ENCODE peak calls at places on chromosomes 16 and 17, in five cellular contexts. S, C, K, Q and N are unnamed samples. For H3K4me1, the result is how much of the 10 kb centered on the place peaks cover.

GRCh38 chr16:8850279-8850885 is 18.4 kb downstream of the CARHSP1 start:
- DNase-seq in C (no peak), S (peak), Q (no peak), K (no peak), N (no peak)

GRCh38 chr16:70490261-70490660 is 33.1 kb downstream of the COG4 start:
- DNase-seq in K (no peak), Q (no peak), C (no peak), S (no peak), N (no peak)

GRCh38 chr16:2473425-2473926 is 1.5 kb upstream of the TBC1D24 start:
- DNase-seq in K (peak), C (no peak), S (peak), Q (no peak), N (no peak)

GRCh38 chr16:30358577-30358936 is 3.4 kb upstream of the CD2BP2 start:
- DNase-seq in Q (no peak), S (no peak), C (no peak), K (no peak), N (no peak)

GRCh38 chr17:31798205-31798724 is 60.8 kb downstream of the COPRS start:
- DNase-seq in K (no peak), S (no peak), C (no peak), Q (no peak), N (no peak)

GRCh38 chr16:4801962-4802658 is at the start of gene ROGDI:
- DNase-seq in K (peak), S (peak), Q (peak), C (peak), N (peak)

GRCh38 chr16:87380403-87380802 is 3.2 kb downstream of the FBXO31 start:
- DNase-seq in Q (no peak), C (no peak), K (no peak), S (no peak), N (no peak)

GRCh38 chr16:59202463-59202862 is 468.3 kb upstream of the GOT2 start:
- DNase-seq in C (no peak), S (no peak), K (no peak), Q (no peak), N (no peak)

GRCh38 chr16:57699899-57700298 is 5.3 kb downstream of the DRC7 start:
- DNase-seq in Q (no peak), C (peak), S (no peak), K (no peak), N (no peak)

GRCh38 chr17:56887552-56888467 is 26.0 kb downstream of the TRIM25 start:
- DNase-seq in K (no peak), S (no peak), C (peak), Q (no peak), N (no peak)

GRCh38 chr17:17902877-17903276 is 66.1 kb upstream of the SREBF1 start:
- DNase-seq in C (no peak), Q (no peak), K (no peak), S (no peak), N (no peak)

GRCh38 chr16:62543516-62543915 is 507.3 kb upstream of the CDH8 start:
- DNase-seq in C (no peak), K (no peak), Q (no peak), S (no peak), N (no peak)

GRCh38 chr17:4858880-4859260 is 25.7 kb downstream of the MINK1 start:
- DNase-seq in S (no peak), Q (peak), K (no peak), C (peak), N (no peak)

GRCh38 chr17:81995463-81996231 is 18.2 kb downstream of the ASPSCR1 start:
- DNase-seq in C (no peak), S (no peak), K (no peak), Q (no peak), N (no peak)

GRCh38 chr16:9607512-9608230 is 516.2 kb downstream of the HAPSTR1 start:
- DNase-seq in C (no peak), Q (no peak), K (no peak), S (no peak), N (no peak)

GRCh38 chr16:64242510-64242909 is 879.4 kb downstream of the CDH11 start:
- DNase-seq in Q (no peak), K (no peak), S (no peak), C (no peak), N (no peak)

GRCh38 chr17:47733414-47734288 is 615 bp downstream of the TBX21 start:
- DNase-seq in S (no peak), C (no peak), K (peak), Q (peak), N (no peak)

GRCh38 chr17:828761-829160 is 46.6 kb downstream of the MRM3 start:
- DNase-seq in K (no peak), C (no peak), Q (no peak), S (no peak), N (no peak)

GRCh38 chr17:6244253-6244652 is 174.1 kb downstream of the WSCD1 start:
- DNase-seq in Q (no peak), C (no peak), K (no peak), S (no peak), N (no peak)

GRCh38 chr17:63356275-63356905 is 89.7 kb downstream of the CYB561 start:
- DNase-seq in Q (no peak), K (no peak), S (no peak), C (no peak), N (no peak)

GRCh38 chr17:8119575-8120519 is 1.5 kb upstream of the ALOXE3 start:
- DNase-seq in S (peak), K (peak), C (peak), Q (peak), N (peak)

GRCh38 chr16:86740817-86741799 is 162.8 kb downstream of the FOXL1 start:
- DNase-seq in K (no peak), Q (peak), S (no peak), C (no peak), N (no peak)

GRCh38 chr16:46897471-46897870 is 13.3 kb downstream of the GPT2 start:
- DNase-seq in C (no peak), S (no peak), K (no peak), Q (no peak), N (no peak)
- H3K4me1 ChIP-seq in C (under half), S (under half), K (under half), Q (under half), N (under half)

GRCh38 chr17:74241434-74241833 is 28.1 kb downstream of the TTYH2 start:
- DNase-seq in S (no peak), Q (no peak), K (no peak), C (no peak), N (no peak)
- H3K4me1 ChIP-seq in S (under half), Q (under half), K (under half), C (under half), N (under half)

DNA sequence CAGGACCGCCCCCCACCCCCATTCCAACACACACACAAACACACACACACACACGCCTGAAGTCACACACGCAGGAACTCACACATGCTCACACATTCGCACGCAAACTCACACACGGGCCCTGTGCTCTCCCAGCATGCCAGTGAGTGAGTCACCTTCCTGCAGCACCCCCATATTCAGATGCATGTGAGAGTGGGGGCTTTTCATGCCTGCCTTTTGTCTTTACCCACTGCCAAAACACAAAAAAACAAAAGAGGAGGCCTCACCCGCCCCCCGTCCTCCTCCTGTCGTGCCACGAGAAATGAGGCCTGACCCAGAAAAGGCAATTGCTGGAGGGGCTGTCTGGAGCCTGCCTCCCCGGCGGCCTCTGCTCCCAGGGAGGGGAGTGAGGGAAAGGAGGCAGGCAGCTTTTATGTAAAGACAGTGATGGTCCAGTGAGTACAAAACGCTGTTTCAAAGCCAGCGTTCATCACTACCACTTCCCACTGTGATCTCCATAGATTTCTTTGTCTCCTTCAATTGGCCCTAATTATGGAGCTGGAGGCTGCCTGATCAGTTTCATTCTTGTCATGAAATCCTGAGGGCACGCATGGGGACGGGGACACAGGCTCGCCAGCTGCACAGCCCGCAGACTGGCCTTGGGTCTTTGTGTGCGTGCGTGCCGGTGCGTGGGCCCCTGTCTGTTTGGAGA is 29.5 kb upstream of the GSE1 start:
- DNase-seq in C (no peak), K (no peak), S (no peak), Q (no peak), N (no peak)
- H3K4me1 ChIP-seq in C (half or more), K (under half), S (under half), Q (under half), N (under half)

GRCh38 chr17:44808156-44808555 is 21.9 kb downstream of the GJC1 start:
- DNase-seq in C (no peak), S (no peak), K (no peak), Q (no peak), N (no peak)
- H3K4me1 ChIP-seq in C (under half), S (under half), K (under half), Q (under half), N (under half)

GRCh38 chr17:40325156-40326013 is 16.4 kb downstream of the RARA start:
- DNase-seq in C (no peak), S (no peak), K (no peak), Q (no peak), N (peak)
- H3K4me1 ChIP-seq in C (half or more), S (half or more), K (half or more), Q (under half), N (half or more)